ENCODE peak calls at places on chromosomes 6 and 20, in five cellular contexts. B is AG04450; G is stimulated activated naive B cell treated with anti-CD40 and anti-IgM and Interleukin-4, amounts not matched to agents 10 μg/mL and 1 μg/mL and 100 μg/mL, for 72 hours; O is T follicular helper cell; A is RPMI7951. V is an unnamed sample.
A peak's percentile ranks its signal among the peaks of the same experiment; 100 is the strongest.

GRCh38 chr6:36118550-36119107 is 11.7 kb upstream of the MAPK13 start:
- DNase-seq in B (no peak), G (peak; percentile 47), O (peak; percentile 52), A (no peak), V (peak; percentile 49)

GRCh38 chr20:50242863-50243609 is 52.4 kb downstream of the CEBPB start:
- DNase-seq in B (no peak), G (no peak), O (no peak), A (peak; percentile 83), V (peak; percentile 66)

GRCh38 chr20:45426621-45427020 is 10.7 kb downstream of the PIGT start:
- DNase-seq in B (no peak), G (no peak), O (no peak), A (no peak), V (no peak)

GRCh38 chr6:12516070-12516469 is 200.5 kb upstream of the PHACTR1 start:
- DNase-seq in B (no peak), G (no peak), O (no peak), A (peak; percentile 51), V (peak; percentile 30)

GRCh38 chr6:111980979-111981378 is 72.9 kb upstream of the CCN6 start:
- DNase-seq in B (no peak), G (no peak), O (no peak), A (no peak), V (no peak)

GRCh38 chr6:161434921-161435411 is 161.1 kb upstream of the AGPAT4 start:
- DNase-seq in B (peak; percentile 93), G (no peak), O (no peak), A (peak; percentile 86), V (peak; percentile 99)

GRCh38 chr6:24273471-24273870 is 84.4 kb downstream of the DCDC2 start:
- DNase-seq in B (no peak), G (no peak), O (no peak), A (peak; percentile 67), V (peak; percentile 45)

GRCh38 chr6:7169296-7169721 is 61.5 kb downstream of the RREB1 start:
- DNase-seq in B (no peak), G (no peak), O (no peak), A (no peak), V (no peak)

GRCh38 chr20:63394635-63395455 is 33.7 kb upstream of the CHRNA4 start:
- DNase-seq in B (no peak), G (no peak), O (no peak), A (no peak), V (no peak)

GRCh38 chr20:18256440-18257090 is 31.8 kb upstream of the ZNF133 start:
- DNase-seq in B (no peak), G (no peak), O (no peak), A (no peak), V (no peak)

GRCh38 chr6:89487864-89488263 is 54.9 kb downstream of the ANKRD6 start:
- DNase-seq in B (no peak), G (no peak), O (no peak), A (no peak), V (no peak)

GRCh38 chr20:23047738-23048214 is 1.7 kb downstream of the THBD start:
- DNase-seq in B (no peak), G (no peak), O (no peak), A (no peak), V (no peak)

V was measured in M059J.